ENCODE peak calls at places on chromosomes 7 and 10, in six cellular contexts. R, G, D, T, J and I are unnamed samples.

GRCh38 chr7:1127001-1127400 is 33.0 kb downstream of the ZFAND2A start:
- DNase-seq in G (no peak), R (no peak), J (no peak), D (no peak), T (no peak), I (no peak)

GRCh38 chr7:77797734-77798393 is 370 bp downstream of the TMEM60 start:
- DNase-seq in G (peak), D (no peak), T (no peak), R (peak), J (no peak), I (no peak)

GRCh38 chr7:146656988-146657387 is 540.4 kb downstream of the CNTNAP2 start:
- DNase-seq in J (no peak), D (no peak), T (no peak), R (no peak), G (no peak), I (no peak)

GRCh38 chr7:125567686-125568085 is 638.1 kb upstream of the POT1 start:
- DNase-seq in G (no peak), D (no peak), T (no peak), J (no peak), R (no peak), I (no peak)

GRCh38 chr10:27723436-27723835 is 22.2 kb downstream of the MKX start:
- DNase-seq in T (no peak), R (no peak), J (no peak), D (no peak), G (no peak), I (no peak)

GRCh38 chr7:105097619-105098018 is 83.6 kb downstream of the KMT2E start:
- DNase-seq in T (no peak), D (no peak), J (no peak), R (no peak), G (no peak), I (no peak)

GRCh38 chr7:133724694-133725093 is 402.4 kb upstream of the LRGUK start:
- DNase-seq in G (no peak), D (no peak), J (no peak), T (no peak), R (no peak), I (no peak)

GRCh38 chr10:70495691-70496261 is 17.2 kb downstream of the PALD1 start:
- DNase-seq in J (no peak), R (no peak), T (no peak), G (no peak), D (no peak), I (no peak)

GRCh38 chr10:102117391-102118159 is 2.6 kb downstream of the LDB1 start:
- DNase-seq in R (peak), J (peak), T (peak), D (peak), G (peak), I (peak)

GRCh38 chr10:5284311-5285057 is 80.3 kb upstream of the UCN3 start:
- DNase-seq in T (no peak), R (no peak), D (no peak), G (no peak), J (no peak), I (no peak)

GRCh38 chr7:127629268-127629854 is 11.4 kb upstream of the PAX4 start:
- DNase-seq in T (no peak), D (peak), J (peak), G (peak), R (no peak), I (no peak)

GRCh38 chr10:71338728-71339495 is 19.9 kb downstream of the SLC29A3 start:
- DNase-seq in R (no peak), D (no peak), J (no peak), T (no peak), G (no peak), I (no peak)

GRCh38 chr10:95742529-95742884 is 13.5 kb upstream of the ENTPD1 start:
- DNase-seq in G (no peak), R (no peak), T (no peak), J (no peak), D (peak), I (no peak)

GRCh38 chr10:133237241-133238065 is at the start of gene VENTX:
- DNase-seq in D (no peak), G (no peak), J (no peak), R (no peak), T (no peak), I (no peak)

GRCh38 chr10:92126100-92126650 is 164.7 kb downstream of the CPEB3 start:
- DNase-seq in R (no peak), T (no peak), D (no peak), J (no peak), G (no peak), I (no peak)